ENCODE peak calls at places on chromosomes 4 and X, in ten cellular contexts. One of them, this sample, is unnamed.

GRCh38 chrX:7086384-7086783 is 61.1 kb upstream of the STS start:
- DNase-seq in endodermal cell: no peak
- DNase-seq in NCI-H2081: no peak
- DNase-seq in stimulated activated naive CD4-positive, alpha-beta T cell: no peak
- DNase-seq in T-helper 1 cell: no peak
- DNase-seq in stomach: no peak
- DNase-seq in heart left ventricle: no peak
- DNase-seq in stimulated activated CD4-positive, alpha-beta T cell treated with anti-CD3 and anti-CD28 coated beads, Interleukin-2, amount 100 ng/mL, for 48 hours: no peak
- DNase-seq in HT1080: no peak
- DNase-seq in left ventricle myocardium superior: no peak
- DNase-seq in this sample: no peak

GRCh38 chrX:41419082-41419481 is 28.1 kb upstream of the NYX start:
- DNase-seq in NCI-H2081: no peak
- DNase-seq in stomach: no peak
- DNase-seq in stimulated activated naive CD4-positive, alpha-beta T cell: no peak
- DNase-seq in stimulated activated CD4-positive, alpha-beta T cell treated with anti-CD3 and anti-CD28 coated beads, Interleukin-2, amount 100 ng/mL, for 48 hours: no peak
- DNase-seq in HT1080: no peak
- DNase-seq in left ventricle myocardium superior: no peak
- DNase-seq in T-helper 1 cell: no peak
- DNase-seq in heart left ventricle: no peak
- DNase-seq in endodermal cell: no peak
- DNase-seq in this sample: no peak

GRCh38 chrX:129701624-129702069 is 37.1 kb upstream of the XPNPEP2 start:
- DNase-seq in endodermal cell: no peak
- DNase-seq in stomach: no peak
- DNase-seq in HT1080: no peak
- DNase-seq in stimulated activated naive CD4-positive, alpha-beta T cell: no peak
- DNase-seq in T-helper 1 cell: no peak
- DNase-seq in heart left ventricle: peak; percentile 75
- DNase-seq in NCI-H2081: no peak
- DNase-seq in left ventricle myocardium superior: peak; percentile 82
- DNase-seq in stimulated activated CD4-positive, alpha-beta T cell treated with anti-CD3 and anti-CD28 coated beads, Interleukin-2, amount 100 ng/mL, for 48 hours: no peak
- DNase-seq in this sample: no peak

GRCh38 chrX:42680651-42681050 is 97.3 kb downstream of the PPP1R2C start:
- DNase-seq in left ventricle myocardium superior: no peak
- DNase-seq in stimulated activated naive CD4-positive, alpha-beta T cell: no peak
- DNase-seq in NCI-H2081: no peak
- DNase-seq in stimulated activated CD4-positive, alpha-beta T cell treated with anti-CD3 and anti-CD28 coated beads, Interleukin-2, amount 100 ng/mL, for 48 hours: no peak
- DNase-seq in heart left ventricle: no peak
- DNase-seq in stomach: no peak
- DNase-seq in endodermal cell: peak; percentile 63
- DNase-seq in T-helper 1 cell: no peak
- DNase-seq in HT1080: no peak
- DNase-seq in this sample: no peak

GRCh38 chrX:119236599-119237525 is 777 bp downstream of the PGRMC1 start:
- DNase-seq in stimulated activated naive CD4-positive, alpha-beta T cell: no peak
- DNase-seq in HT1080: peak; percentile 41
- DNase-seq in NCI-H2081: peak; percentile 81
- DNase-seq in T-helper 1 cell: peak; percentile 5
- DNase-seq in stomach: peak; percentile 32
- DNase-seq in left ventricle myocardium superior: peak; percentile 41
- DNase-seq in endodermal cell: peak; percentile 44
- DNase-seq in heart left ventricle: no peak
- DNase-seq in stimulated activated CD4-positive, alpha-beta T cell treated with anti-CD3 and anti-CD28 coated beads, Interleukin-2, amount 100 ng/mL, for 48 hours: peak; percentile 6
- DNase-seq in this sample: peak; percentile 1

GRCh38 chrX:5068550-5068949 is 1160.1 kb downstream of the NLGN4X start:
- DNase-seq in HT1080: peak; percentile 2
- DNase-seq in left ventricle myocardium superior: no peak
- DNase-seq in stimulated activated naive CD4-positive, alpha-beta T cell: no peak
- DNase-seq in heart left ventricle: no peak
- DNase-seq in NCI-H2081: no peak
- DNase-seq in endodermal cell: no peak
- DNase-seq in T-helper 1 cell: no peak
- DNase-seq in stimulated activated CD4-positive, alpha-beta T cell treated with anti-CD3 and anti-CD28 coated beads, Interleukin-2, amount 100 ng/mL, for 48 hours: no peak
- DNase-seq in stomach: no peak
- DNase-seq in this sample: no peak

GRCh38 chr4:184003433-184003832 is 98.3 kb downstream of the STOX2 start:
- DNase-seq in stimulated activated naive CD4-positive, alpha-beta T cell: no peak
- DNase-seq in stimulated activated CD4-positive, alpha-beta T cell treated with anti-CD3 and anti-CD28 coated beads, Interleukin-2, amount 100 ng/mL, for 48 hours: no peak
- DNase-seq in left ventricle myocardium superior: no peak
- DNase-seq in heart left ventricle: no peak
- DNase-seq in stomach: no peak
- DNase-seq in NCI-H2081: no peak
- DNase-seq in HT1080: no peak
- DNase-seq in T-helper 1 cell: no peak
- DNase-seq in endodermal cell: no peak
- DNase-seq in this sample: no peak

GRCh38 chr4:8160233-8160560 is 1.6 kb upstream of the ABLIM2 start:
- DNase-seq in stimulated activated naive CD4-positive, alpha-beta T cell: no peak
- DNase-seq in heart left ventricle: no peak
- DNase-seq in stomach: no peak
- DNase-seq in T-helper 1 cell: no peak
- DNase-seq in left ventricle myocardium superior: peak; percentile 13
- DNase-seq in endodermal cell: no peak
- DNase-seq in HT1080: no peak
- DNase-seq in NCI-H2081: no peak
- DNase-seq in stimulated activated CD4-positive, alpha-beta T cell treated with anti-CD3 and anti-CD28 coated beads, Interleukin-2, amount 100 ng/mL, for 48 hours: no peak
- DNase-seq in this sample: no peak

GRCh38 chrX:146424422-146424821 is 385.1 kb upstream of the CXorf51B start:
- DNase-seq in heart left ventricle: no peak
- DNase-seq in stomach: no peak
- DNase-seq in HT1080: no peak
- DNase-seq in endodermal cell: no peak
- DNase-seq in left ventricle myocardium superior: no peak
- DNase-seq in stimulated activated CD4-positive, alpha-beta T cell treated with anti-CD3 and anti-CD28 coated beads, Interleukin-2, amount 100 ng/mL, for 48 hours: no peak
- DNase-seq in T-helper 1 cell: no peak
- DNase-seq in NCI-H2081: no peak
- DNase-seq in stimulated activated naive CD4-positive, alpha-beta T cell: no peak
- DNase-seq in this sample: no peak

GRCh38 chr4:87932718-87933136 is 42.8 kb upstream of the SPP1 start:
- DNase-seq in stimulated activated CD4-positive, alpha-beta T cell treated with anti-CD3 and anti-CD28 coated beads, Interleukin-2, amount 100 ng/mL, for 48 hours: no peak
- DNase-seq in stomach: no peak
- DNase-seq in HT1080: peak; percentile 59
- DNase-seq in left ventricle myocardium superior: no peak
- DNase-seq in stimulated activated naive CD4-positive, alpha-beta T cell: no peak
- DNase-seq in NCI-H2081: no peak
- DNase-seq in heart left ventricle: no peak
- DNase-seq in endodermal cell: peak; percentile 74
- DNase-seq in T-helper 1 cell: no peak
- DNase-seq in this sample: no peak

GRCh38 chr4:5815641-5816040 is 77.2 kb downstream of the CRMP1 start:
- DNase-seq in endodermal cell: no peak
- DNase-seq in stimulated activated CD4-positive, alpha-beta T cell treated with anti-CD3 and anti-CD28 coated beads, Interleukin-2, amount 100 ng/mL, for 48 hours: no peak
- DNase-seq in HT1080: no peak
- DNase-seq in stomach: no peak
- DNase-seq in left ventricle myocardium superior: no peak
- DNase-seq in stimulated activated naive CD4-positive, alpha-beta T cell: no peak
- DNase-seq in T-helper 1 cell: no peak
- DNase-seq in NCI-H2081: no peak
- DNase-seq in heart left ventricle: no peak
- DNase-seq in this sample: no peak

GRCh38 chr4:28469886-28470285 is 1609.2 kb downstream of the STIM2 start:
- DNase-seq in stimulated activated naive CD4-positive, alpha-beta T cell: no peak
- DNase-seq in HT1080: no peak
- DNase-seq in NCI-H2081: no peak
- DNase-seq in endodermal cell: no peak
- DNase-seq in stomach: no peak
- DNase-seq in left ventricle myocardium superior: no peak
- DNase-seq in heart left ventricle: no peak
- DNase-seq in T-helper 1 cell: no peak
- DNase-seq in stimulated activated CD4-positive, alpha-beta T cell treated with anti-CD3 and anti-CD28 coated beads, Interleukin-2, amount 100 ng/mL, for 48 hours: no peak
- DNase-seq in this sample: no peak

GRCh38 chr4:10086506-10087120 is 30.0 kb downstream of the WDR1 start:
- DNase-seq in stomach: no peak
- DNase-seq in endodermal cell: no peak
- DNase-seq in NCI-H2081: no peak
- DNase-seq in HT1080: no peak
- DNase-seq in T-helper 1 cell: no peak
- DNase-seq in stimulated activated CD4-positive, alpha-beta T cell treated with anti-CD3 and anti-CD28 coated beads, Interleukin-2, amount 100 ng/mL, for 48 hours: no peak
- DNase-seq in heart left ventricle: no peak
- DNase-seq in left ventricle myocardium superior: peak; percentile 24
- DNase-seq in stimulated activated naive CD4-positive, alpha-beta T cell: no peak
- DNase-seq in this sample: no peak

GRCh38 chr4:138952405-138952804 is 63.2 kb upstream of the NOCT start:
- DNase-seq in HT1080: peak; percentile 34
- DNase-seq in left ventricle myocardium superior: no peak
- DNase-seq in endodermal cell: no peak
- DNase-seq in stimulated activated CD4-positive, alpha-beta T cell treated with anti-CD3 and anti-CD28 coated beads, Interleukin-2, amount 100 ng/mL, for 48 hours: peak; percentile 9
- DNase-seq in heart left ventricle: no peak
- DNase-seq in stimulated activated naive CD4-positive, alpha-beta T cell: no peak
- DNase-seq in NCI-H2081: no peak
- DNase-seq in stomach: no peak
- DNase-seq in T-helper 1 cell: no peak
- DNase-seq in this sample: no peak

GRCh38 chr4:53714377-53715140 is 123.3 kb upstream of the LNX1 start:
- DNase-seq in NCI-H2081: no peak
- DNase-seq in heart left ventricle: no peak
- DNase-seq in T-helper 1 cell: no peak
- DNase-seq in stimulated activated CD4-positive, alpha-beta T cell treated with anti-CD3 and anti-CD28 coated beads, Interleukin-2, amount 100 ng/mL, for 48 hours: no peak
- DNase-seq in HT1080: peak; percentile 60
- DNase-seq in endodermal cell: no peak
- DNase-seq in stomach: no peak
- DNase-seq in left ventricle myocardium superior: no peak
- DNase-seq in stimulated activated naive CD4-positive, alpha-beta T cell: no peak
- DNase-seq in this sample: no peak

GRCh38 chr4:54100607-54101189 is 735 bp downstream of the GSX2 start:
- DNase-seq in T-helper 1 cell: no peak
- DNase-seq in stimulated activated naive CD4-positive, alpha-beta T cell: no peak
- DNase-seq in stomach: no peak
- DNase-seq in left ventricle myocardium superior: no peak
- DNase-seq in HT1080: no peak
- DNase-seq in NCI-H2081: no peak
- DNase-seq in stimulated activated CD4-positive, alpha-beta T cell treated with anti-CD3 and anti-CD28 coated beads, Interleukin-2, amount 100 ng/mL, for 48 hours: no peak
- DNase-seq in endodermal cell: peak; percentile 58
- DNase-seq in heart left ventricle: no peak
- DNase-seq in this sample: no peak

GRCh38 chrX:68273887-68274286 is 159.4 kb downstream of the OPHN1 start:
- DNase-seq in T-helper 1 cell: no peak
- DNase-seq in NCI-H2081: no peak
- DNase-seq in endodermal cell: peak; percentile 53
- DNase-seq in HT1080: no peak
- DNase-seq in stimulated activated CD4-positive, alpha-beta T cell treated with anti-CD3 and anti-CD28 coated beads, Interleukin-2, amount 100 ng/mL, for 48 hours: no peak
- DNase-seq in stomach: no peak
- DNase-seq in left ventricle myocardium superior: no peak
- DNase-seq in heart left ventricle: no peak
- DNase-seq in stimulated activated naive CD4-positive, alpha-beta T cell: no peak
- DNase-seq in this sample: no peak

GRCh38 chr4:182916483-182917181 is 554 bp downstream of the DCTD start:
- DNase-seq in T-helper 1 cell: peak; percentile 11
- DNase-seq in stimulated activated naive CD4-positive, alpha-beta T cell: peak; percentile 17
- DNase-seq in HT1080: peak; percentile 61
- DNase-seq in heart left ventricle: peak; percentile 71
- DNase-seq in endodermal cell: peak; percentile 78
- DNase-seq in left ventricle myocardium superior: peak; percentile 73
- DNase-seq in NCI-H2081: peak; percentile 68
- DNase-seq in stimulated activated CD4-positive, alpha-beta T cell treated with anti-CD3 and anti-CD28 coated beads, Interleukin-2, amount 100 ng/mL, for 48 hours: peak; percentile 20
- DNase-seq in stomach: peak; percentile 65
- DNase-seq in this sample: no peak

GRCh38 chr4:164614999-164615398 is 138.9 kb upstream of the SMIM31 start:
- DNase-seq in heart left ventricle: no peak
- DNase-seq in NCI-H2081: no peak
- DNase-seq in stimulated activated CD4-positive, alpha-beta T cell treated with anti-CD3 and anti-CD28 coated beads, Interleukin-2, amount 100 ng/mL, for 48 hours: no peak
- DNase-seq in HT1080: peak; percentile 16
- DNase-seq in T-helper 1 cell: no peak
- DNase-seq in stomach: no peak
- DNase-seq in left ventricle myocardium superior: no peak
- DNase-seq in stimulated activated naive CD4-positive, alpha-beta T cell: no peak
- DNase-seq in endodermal cell: peak; percentile 50
- DNase-seq in this sample: no peak

GRCh38 chr4:76744253-76744921 is 153.6 kb downstream of the SOWAHB start:
- DNase-seq in stimulated activated naive CD4-positive, alpha-beta T cell: no peak
- DNase-seq in T-helper 1 cell: no peak
- DNase-seq in stimulated activated CD4-positive, alpha-beta T cell treated with anti-CD3 and anti-CD28 coated beads, Interleukin-2, amount 100 ng/mL, for 48 hours: no peak
- DNase-seq in heart left ventricle: no peak
- DNase-seq in stomach: no peak
- DNase-seq in NCI-H2081: no peak
- DNase-seq in HT1080: peak; percentile 65
- DNase-seq in left ventricle myocardium superior: no peak
- DNase-seq in endodermal cell: no peak
- DNase-seq in this sample: no peak

GRCh38 chr4:97153042-97153441 is 990.2 kb downstream of the STPG2 start:
- DNase-seq in HT1080: peak; percentile 5
- DNase-seq in stimulated activated naive CD4-positive, alpha-beta T cell: no peak
- DNase-seq in NCI-H2081: no peak
- DNase-seq in stimulated activated CD4-positive, alpha-beta T cell treated with anti-CD3 and anti-CD28 coated beads, Interleukin-2, amount 100 ng/mL, for 48 hours: no peak
- DNase-seq in stomach: no peak
- DNase-seq in endodermal cell: no peak
- DNase-seq in heart left ventricle: no peak
- DNase-seq in left ventricle myocardium superior: no peak
- DNase-seq in T-helper 1 cell: no peak
- DNase-seq in this sample: no peak

GRCh38 chrX:70336767-70337166 is 46.9 kb downstream of the KIF4A start:
- DNase-seq in left ventricle myocardium superior: no peak
- DNase-seq in stimulated activated CD4-positive, alpha-beta T cell treated with anti-CD3 and anti-CD28 coated beads, Interleukin-2, amount 100 ng/mL, for 48 hours: no peak
- DNase-seq in endodermal cell: no peak
- DNase-seq in stomach: no peak
- DNase-seq in T-helper 1 cell: no peak
- DNase-seq in HT1080: no peak
- DNase-seq in heart left ventricle: no peak
- DNase-seq in stimulated activated naive CD4-positive, alpha-beta T cell: no peak
- DNase-seq in NCI-H2081: no peak
- DNase-seq in this sample: no peak

GRCh38 chr4:188262464-188262863 is 123.2 kb downstream of the TRIML1 start:
- DNase-seq in left ventricle myocardium superior: no peak
- DNase-seq in T-helper 1 cell: no peak
- DNase-seq in stimulated activated naive CD4-positive, alpha-beta T cell: no peak
- DNase-seq in endodermal cell: no peak
- DNase-seq in stimulated activated CD4-positive, alpha-beta T cell treated with anti-CD3 and anti-CD28 coated beads, Interleukin-2, amount 100 ng/mL, for 48 hours: no peak
- DNase-seq in NCI-H2081: no peak
- DNase-seq in heart left ventricle: no peak
- DNase-seq in stomach: no peak
- DNase-seq in HT1080: peak; percentile 49
- DNase-seq in this sample: no peak

This sample was measured in naive thymus-derived CD4-positive, alpha-beta T cell.